ENCODE peak calls at places on chromosome 13, in nine cellular contexts. I, T, S, L, K, E, W, O and N are unnamed samples.

GRCh38 chr13:76383671-76384461 is 502.3 kb downstream of the KCTD12 start:
- DNase-seq in W (no peak), T (no peak), L (no peak), S (peak), O (no peak), E (peak), I (no peak), K (no peak), N (no peak)

GRCh38 chr13:23868521-23868920 is 20.7 kb downstream of the MIPEP start:
- DNase-seq in K (no peak), S (peak), L (no peak), W (no peak), T (no peak), I (no peak), O (no peak), E (no peak), N (no peak)

GRCh38 chr13:78102121-78102677 is 183.6 kb upstream of the EDNRB start:
- DNase-seq in K (no peak), S (peak), L (no peak), W (no peak), I (no peak), T (no peak), O (no peak), E (peak), N (no peak)

GRCh38 chr13:69912576-69913074 is 195.0 kb upstream of the ATXN8OS start:
- DNase-seq in I (no peak), T (no peak), L (no peak), W (peak), O (no peak), S (no peak), K (no peak), E (no peak), N (no peak)

GRCh38 chr13:29991343-29991742 is 140.9 kb upstream of the UBL3 start:
- DNase-seq in L (no peak), T (no peak), E (peak), O (no peak), I (no peak), W (no peak), S (peak), K (no peak), N (no peak)

GRCh38 chr13:112828082-112828699 is 138.4 kb downstream of the ATP11A start:
- DNase-seq in L (no peak), W (no peak), K (no peak), I (no peak), S (no peak), T (no peak), E (no peak), O (no peak), N (no peak)

GRCh38 chr13:93398167-93398566 is 171.6 kb downstream of the GPC6 start:
- DNase-seq in I (no peak), W (no peak), O (no peak), S (no peak), K (no peak), L (no peak), T (no peak), E (no peak), N (no peak)

GRCh38 chr13:112958127-112958989 is 10.7 kb upstream of the MCF2L start:
- DNase-seq in T (no peak), I (peak), S (no peak), O (no peak), E (no peak), L (no peak), K (no peak), W (no peak), N (no peak)

GRCh38 chr13:101979825-101980224 is 422.0 kb downstream of the FGF14 start:
- DNase-seq in O (no peak), E (no peak), L (no peak), W (no peak), S (no peak), I (no peak), T (no peak), K (no peak), N (no peak)

GRCh38 chr13:33032037-33032625 is 15.9 kb downstream of the KL start:
- DNase-seq in L (no peak), O (no peak), S (peak), I (no peak), E (no peak), W (no peak), K (no peak), T (no peak), N (no peak)

GRCh38 chr13:112899618-112900600 is 69.1 kb upstream of the MCF2L start:
- DNase-seq in T (no peak), E (no peak), L (peak), K (no peak), S (no peak), W (no peak), O (no peak), I (peak), N (no peak)

GRCh38 chr13:80030491-80030890 is 310.4 kb downstream of the SPRY2 start:
- DNase-seq in L (peak), I (no peak), K (no peak), E (peak), T (no peak), O (no peak), W (no peak), S (peak), N (no peak)

GRCh38 chr13:50463662-50464061 is 379.8 kb downstream of the DLEU7 start:
- DNase-seq in S (peak), O (no peak), W (no peak), I (no peak), K (no peak), E (no peak), T (no peak), L (no peak), N (no peak)

GRCh38 chr13:93450226-93450625 is 223.6 kb downstream of the GPC6 start:
- DNase-seq in I (no peak), T (no peak), K (no peak), L (no peak), O (no peak), W (no peak), S (peak), E (peak), N (no peak)

GRCh38 chr13:37403776-37404497 is 194.6 kb downstream of the POSTN start:
- DNase-seq in E (peak), O (no peak), S (peak), T (no peak), I (no peak), W (no peak), L (no peak), K (no peak), N (no peak)

GRCh38 chr13:41456768-41457588 is at the start of gene RGCC:
- DNase-seq in I (peak), T (peak), E (peak), L (peak), O (peak), S (peak), W (peak), K (no peak), N (peak)

GRCh38 chr13:114072421-114072820 is 60.0 kb downstream of the RASA3 start:
- DNase-seq in L (no peak), S (no peak), I (no peak), T (no peak), K (no peak), E (no peak), W (no peak), O (no peak), N (no peak)

GRCh38 chr13:45391926-45392325 is 26.2 kb downstream of the SLC25A30 start:
- DNase-seq in W (no peak), K (no peak), I (no peak), S (no peak), O (no peak), L (no peak), E (no peak), T (no peak), N (no peak)

GRCh38 chr13:47594833-47595232 is 406.2 kb downstream of the SUCLA2 start:
- DNase-seq in O (no peak), T (no peak), L (no peak), K (no peak), W (peak), I (no peak), S (peak), E (no peak), N (no peak)

GRCh38 chr13:36126496-36126895 is 4.7 kb downstream of the DCLK1 start:
- DNase-seq in K (no peak), T (no peak), I (no peak), E (no peak), S (peak), O (no peak), W (no peak), L (no peak), N (no peak)

GRCh38 chr13:29918845-29919244 is 68.4 kb upstream of the UBL3 start:
- DNase-seq in K (no peak), W (no peak), T (no peak), S (peak), O (no peak), E (peak), I (no peak), L (no peak), N (no peak)

GRCh38 chr13:47908200-47908902 is 92.7 kb downstream of the SUCLA2 start:
- DNase-seq in I (no peak), E (peak), L (no peak), S (no peak), O (no peak), K (no peak), T (no peak), W (no peak), N (no peak)

GRCh38 chr13:27233964-27234363 is 17.4 kb upstream of the RPL21 start:
- DNase-seq in L (no peak), T (no peak), E (no peak), K (no peak), S (no peak), W (no peak), I (no peak), O (no peak), N (no peak)

GRCh38 chr13:40165533-40165932 is 500.9 kb downstream of the FOXO1 start:
- DNase-seq in K (no peak), O (no peak), E (no peak), L (no peak), T (no peak), W (no peak), I (no peak), S (no peak), N (no peak)

GRCh38 chr13:107712145-107712544 is 503.2 kb downstream of the LIG4 start:
- DNase-seq in L (no peak), S (no peak), E (no peak), K (no peak), O (no peak), W (no peak), T (no peak), I (no peak), N (no peak)

GRCh38 chr13:32627793-32628192 is 41.5 kb downstream of the PDS5B start:
- DNase-seq in L (no peak), S (no peak), E (no peak), K (no peak), I (no peak), T (no peak), O (no peak), W (no peak), N (no peak)

GRCh38 chr13:40585911-40586471 is 80.5 kb downstream of the FOXO1 start:
- DNase-seq in I (no peak), O (no peak), E (no peak), T (no peak), W (no peak), K (no peak), S (peak), L (no peak), N (no peak)

GRCh38 chr13:66640231-66640630 is 589.9 kb downstream of the PCDH9 start:
- DNase-seq in L (no peak), O (no peak), S (no peak), I (no peak), E (no peak), W (no peak), T (no peak), K (no peak), N (no peak)